ENCODE peak calls at places on chromosomes 7 and 10, in eight cellular contexts. T, H, K, R, Y, D, P and A are unnamed samples.

GRCh38 chr10:84447701-84448400 is 119.5 kb downstream of the CCSER2 start:
- DNase-seq in Y (no peak), H (no peak), P (no peak), R (no peak), K (no peak), T (no peak), D (no peak), A (peak; percentile 98)

GRCh38 chr7:1747004-1747801 is 77.1 kb downstream of the ELFN1 start:
- DNase-seq in T (no peak), H (no peak), Y (no peak), D (no peak), K (no peak), R (no peak), P (no peak), A (no peak)

GRCh38 chr10:118409295-118409694 is 67.2 kb upstream of the FAM204A start:
- DNase-seq in H (no peak), R (no peak), T (peak; percentile 1), K (no peak), Y (no peak), D (no peak), P (no peak), A (no peak)

GRCh38 chr10:33248638-33249037 is 85.8 kb downstream of the NRP1 start:
- DNase-seq in R (no peak), T (peak; percentile 95), P (no peak), K (no peak), D (peak; percentile 96), Y (no peak), H (no peak), A (no peak)

GRCh38 chr7:12137283-12137682 is 73.8 kb upstream of the TMEM106B start:
- DNase-seq in D (peak; percentile 47), H (no peak), R (no peak), Y (no peak), K (no peak), T (no peak), P (no peak), A (no peak)

GRCh38 chr10:63003816-63004453 is 129.2 kb upstream of the NRBF2 start:
- DNase-seq in K (no peak), T (no peak), Y (no peak), P (no peak), H (no peak), D (no peak), R (no peak), A (no peak)

GRCh38 chr7:30728591-30729100 is 23.3 kb upstream of the INMT start:
- DNase-seq in K (no peak), R (no peak), D (no peak), P (no peak), T (no peak), H (no peak), Y (no peak), A (no peak)

GRCh38 chr7:122140918-122141317 is 3.1 kb downstream of the AASS start:
- DNase-seq in P (no peak), Y (no peak), K (no peak), D (no peak), H (no peak), T (no peak), R (no peak), A (no peak)

GRCh38 chr7:133481676-133482075 is 228.8 kb downstream of the EXOC4 start:
- DNase-seq in K (no peak), D (peak; percentile 76), P (no peak), Y (no peak), T (peak; percentile 83), H (no peak), R (no peak), A (no peak)

GRCh38 chr10:113103131-113103830 is 153.2 kb downstream of the TCF7L2 start:
- DNase-seq in K (no peak), D (peak; percentile 44), R (no peak), T (peak; percentile 28), P (no peak), Y (no peak), H (no peak), A (no peak)

GRCh38 chr7:155643804-155644177 is 670 bp upstream of the RBM33 start:
- DNase-seq in D (no peak), P (no peak), T (peak; percentile 18), R (no peak), K (no peak), H (no peak), Y (no peak), A (no peak)
- H3K27ac ChIP-seq in D (peak overlapping the region; percentile 97), P (peak overlapping the region; percentile 94), T (peak overlapping the region; percentile 90), R (peak overlapping the region; percentile 98), K (peak overlapping the region; percentile 94), H (peak overlapping the region; percentile 98), Y (peak overlapping the region; percentile 91), A (peak overlapping the region; percentile 81)

DNA sequence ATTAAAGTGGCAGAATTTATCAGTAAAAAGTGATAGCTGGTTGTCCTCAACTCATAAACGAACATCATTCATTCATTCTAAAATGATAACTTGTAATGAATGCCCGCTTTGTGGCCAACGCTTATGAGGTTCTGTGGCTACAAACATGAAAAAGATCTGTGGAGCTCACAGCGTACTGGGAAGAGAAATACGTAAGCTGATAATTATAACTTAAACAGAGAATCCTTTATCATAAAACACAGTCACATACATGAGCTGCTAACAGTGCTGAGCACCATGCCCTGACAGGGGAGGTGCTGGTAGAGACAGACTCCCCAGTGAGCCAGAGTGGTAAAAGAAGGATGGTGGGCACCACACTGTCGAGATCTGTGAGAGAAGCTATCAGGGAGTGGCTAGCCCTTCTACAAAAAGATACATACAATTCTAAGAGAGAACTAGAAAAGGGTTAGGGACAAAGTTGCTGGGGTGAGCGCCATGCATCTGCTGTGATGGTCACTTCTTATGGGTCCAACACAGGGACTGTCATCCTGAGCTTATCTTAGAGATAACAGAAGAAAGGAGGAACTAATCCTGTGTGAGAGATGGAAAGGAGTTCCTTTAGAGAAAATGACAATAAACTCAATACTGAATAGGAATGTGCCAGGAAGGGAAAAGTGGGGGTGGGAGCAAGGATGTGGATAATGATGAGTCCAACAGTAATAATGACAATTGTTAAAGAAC is 106.7 kb downstream of the USP6NL start:
- DNase-seq in R (no peak), P (no peak), T (no peak), H (no peak), K (no peak), D (no peak), Y (no peak), A (no peak)
- H3K27ac ChIP-seq in R (peak overlapping the region; percentile 46), P (no peak overlapping the region), T (no peak overlapping the region), H (no peak overlapping the region), K (no peak overlapping the region), D (no peak overlapping the region), Y (no peak overlapping the region), A (no peak overlapping the region)

GRCh38 chr10:110652475-110653118 is 8.5 kb downstream of the RBM20 start:
- DNase-seq in K (no peak), H (no peak), P (no peak), Y (no peak), T (no peak), R (no peak), D (no peak), A (no peak)
- H3K27ac ChIP-seq in K (peak overlapping the region; percentile 96), H (no peak overlapping the region), P (no peak overlapping the region), Y (no peak overlapping the region), T (no peak overlapping the region), R (no peak overlapping the region), D (no peak overlapping the region), A (no peak overlapping the region)

GRCh38 chr10:71965623-71966022 is 1.4 kb downstream of the CHST3 start:
- DNase-seq in T (no peak), K (no peak), P (no peak), H (no peak), R (no peak), D (no peak), Y (peak; percentile 66), A (no peak)

GRCh38 chr10:71964669-71965515 is 697 bp downstream of the CHST3 start:
- DNase-seq in H (no peak), Y (peak; percentile 91), P (peak; percentile 77), T (peak; percentile 76), D (peak; percentile 74), R (no peak), K (peak; percentile 74), A (peak; percentile 46)

GRCh38 chr10:71963351-71963755 is 842 bp upstream of the CHST3 start:
- DNase-seq in P (peak; percentile 82), D (no peak), K (peak; percentile 67), R (no peak), Y (peak; percentile 92), H (peak; percentile 42), T (no peak), A (no peak)

GRCh38 chr10:71962915-71963314 is 1.3 kb upstream of the CHST3 start:
- DNase-seq in H (no peak), T (no peak), K (no peak), D (no peak), Y (no peak), R (no peak), P (no peak), A (no peak)

DNA sequence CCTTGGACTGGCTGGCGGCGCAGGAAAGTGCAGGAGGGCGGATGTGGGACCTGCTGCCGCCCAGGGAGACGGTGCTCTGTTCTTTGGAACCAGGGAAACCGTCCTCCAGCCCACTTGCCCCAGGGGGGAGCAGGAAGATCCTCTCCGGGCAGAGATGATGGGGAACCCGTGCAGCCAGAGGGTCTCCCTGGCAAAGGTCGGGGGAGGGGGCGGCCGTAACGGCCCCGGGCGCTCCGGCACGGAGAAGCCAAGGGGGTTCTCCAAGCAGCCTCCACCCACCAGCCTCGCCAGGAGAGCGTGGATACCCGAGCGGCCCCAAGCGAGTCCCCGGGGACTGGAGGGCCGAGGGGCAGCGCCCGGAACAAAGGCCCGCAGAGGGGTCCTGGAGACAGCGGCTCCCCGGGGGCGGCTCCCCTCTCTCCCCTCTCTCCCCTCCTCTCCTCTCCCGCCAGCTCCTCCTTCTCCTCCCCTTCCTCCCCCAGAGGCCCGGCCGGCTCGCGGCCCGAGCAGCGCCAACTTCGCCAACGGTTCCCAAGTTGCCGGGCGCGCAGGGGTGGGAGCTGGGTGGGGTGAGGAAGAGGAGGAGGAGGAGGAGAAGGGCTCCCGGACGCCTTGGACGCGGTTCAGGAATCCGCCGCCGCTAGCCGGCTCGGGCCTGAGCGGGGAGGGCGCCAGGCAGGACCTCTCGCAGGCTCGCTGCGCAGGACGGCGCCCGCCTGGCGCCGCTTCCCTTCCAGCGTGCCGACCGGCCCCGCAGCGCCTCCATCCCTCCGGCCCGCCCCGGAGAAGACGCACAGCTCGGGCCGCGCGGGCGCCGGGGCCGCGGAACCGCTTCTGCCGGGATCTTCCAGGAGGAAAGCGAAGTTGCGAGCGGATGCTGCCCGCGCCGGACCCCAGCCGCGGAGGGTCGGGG is at the start of gene CHST3:
- DNase-seq in P (peak; percentile 84), Y (peak; percentile 92), R (peak; percentile 43), D (peak; percentile 50), T (peak; percentile 56), K (peak; percentile 90), H (peak; percentile 46), A (no peak)
- H3K27ac ChIP-seq in P (peak within 1 kb of the TSS; percentile 98), Y (peak within 1 kb of the TSS; percentile 99), R (no peak within 1 kb of the TSS), D (peak within 1 kb of the TSS; percentile 61), T (peak within 1 kb of the TSS; percentile 74), K (peak within 1 kb of the TSS; percentile 91), H (peak within 1 kb of the TSS; percentile 99), A (peak within 1 kb of the TSS; percentile 94)

GRCh38 chr10:95574649-95575365 is 13.6 kb upstream of the SORBS1 start:
- DNase-seq in T (no peak), R (no peak), P (no peak), K (no peak), Y (no peak), D (no peak), H (no peak), A (no peak)

GRCh38 chr10:95578619-95579018 is 17.4 kb upstream of the SORBS1 start:
- DNase-seq in R (no peak), Y (no peak), P (no peak), T (no peak), D (no peak), K (no peak), H (no peak), A (no peak)

GRCh38 chr10:95580140-95580539 is 19.0 kb upstream of the SORBS1 start:
- DNase-seq in R (no peak), Y (no peak), D (no peak), P (no peak), H (no peak), K (no peak), T (no peak), A (no peak)
- H3K27ac ChIP-seq in R (no peak overlapping the region), Y (no peak overlapping the region), D (no peak overlapping the region), P (no peak overlapping the region), H (no peak overlapping the region), K (no peak overlapping the region), T (no peak overlapping the region), A (peak overlapping the region; percentile 6)